ENCODE peak calls at places on chromosomes 16 and 17, in eight cellular contexts. P is tibial nerve; W is CD8-positive, alpha-beta T cell; T is pancreas; F is IMR-90; E is PC-9; Z is left ventricle myocardium inferior; H is fibroblast of lung. I is an unnamed sample. For H3K27me3, the result is how much of the 10 kb centered on the place peaks cover.

GRCh38 chr16:87550510-87550961 is 51.8 kb upstream of the JPH3 start:
- DNase-seq in T (peak), W (peak), H (no peak), P (no peak), E (peak), F (no peak), Z (peak), I (no peak)

GRCh38 chr16:77307764-77308561 is 108.8 kb downstream of the SYCE1L start:
- DNase-seq in E (no peak), Z (no peak), P (no peak), W (no peak), T (no peak), H (peak), F (peak), I (peak)

GRCh38 chr16:50467943-50468748 is 80.0 kb upstream of the NKD1 start:
- DNase-seq in T (peak), H (peak), W (no peak), Z (no peak), F (no peak), P (no peak), E (no peak), I (peak)

GRCh38 chr16:46620265-46621005 is 744 bp downstream of the SHCBP1 start:
- DNase-seq in Z (no peak), W (no peak), H (peak), T (no peak), E (no peak), P (no peak), F (no peak), I (peak)

GRCh38 chr16:89018605-89019158 is 41.7 kb upstream of the CBFA2T3 start:
- DNase-seq in E (no peak), T (peak), Z (peak), W (no peak), H (no peak), P (no peak), F (no peak), I (no peak)

GRCh38 chr17:45221081-45221996 is at the start of gene FMNL1:
- DNase-seq in F (no peak), H (no peak), T (no peak), P (no peak), Z (peak), E (no peak), W (peak), I (no peak)

GRCh38 chr16:25013049-25013448 is 2.1 kb downstream of the ARHGAP17 start:
- DNase-seq in W (no peak), H (no peak), E (no peak), F (no peak), P (no peak), T (no peak), Z (no peak), I (no peak)

GRCh38 chr17:82315703-82316358 is 1.6 kb downstream of the CD7 start:
- DNase-seq in T (no peak), P (no peak), H (no peak), W (peak), E (no peak), Z (no peak), F (no peak), I (no peak)

GRCh38 chr17:43578699-43579569 is 32.8 kb upstream of the ETV4 start:
- DNase-seq in P (no peak), W (peak), T (no peak), E (peak), Z (no peak), F (peak), H (peak), I (peak)

GRCh38 chr17:67663445-67663844 is 54.3 kb upstream of the NOL11 start:
- DNase-seq in P (no peak), H (no peak), T (no peak), Z (no peak), E (no peak), F (no peak), W (no peak), I (no peak)

GRCh38 chr17:8870406-8871040 is 3.0 kb upstream of the PIK3R6 start:
- DNase-seq in W (no peak), Z (no peak), T (no peak), E (no peak), P (no peak), H (no peak), F (no peak), I (no peak)

GRCh38 chr16:576823-577201 is 7.0 kb downstream of the PIGQ start:
- DNase-seq in W (no peak), H (no peak), P (no peak), T (no peak), F (no peak), E (no peak), Z (no peak), I (no peak)
- TF ChIP-seq CTCF in W (no peak), H (no peak), P (no peak), T (no peak), F (peak), E (no peak), Z (no peak), I (no peak)

DNA sequence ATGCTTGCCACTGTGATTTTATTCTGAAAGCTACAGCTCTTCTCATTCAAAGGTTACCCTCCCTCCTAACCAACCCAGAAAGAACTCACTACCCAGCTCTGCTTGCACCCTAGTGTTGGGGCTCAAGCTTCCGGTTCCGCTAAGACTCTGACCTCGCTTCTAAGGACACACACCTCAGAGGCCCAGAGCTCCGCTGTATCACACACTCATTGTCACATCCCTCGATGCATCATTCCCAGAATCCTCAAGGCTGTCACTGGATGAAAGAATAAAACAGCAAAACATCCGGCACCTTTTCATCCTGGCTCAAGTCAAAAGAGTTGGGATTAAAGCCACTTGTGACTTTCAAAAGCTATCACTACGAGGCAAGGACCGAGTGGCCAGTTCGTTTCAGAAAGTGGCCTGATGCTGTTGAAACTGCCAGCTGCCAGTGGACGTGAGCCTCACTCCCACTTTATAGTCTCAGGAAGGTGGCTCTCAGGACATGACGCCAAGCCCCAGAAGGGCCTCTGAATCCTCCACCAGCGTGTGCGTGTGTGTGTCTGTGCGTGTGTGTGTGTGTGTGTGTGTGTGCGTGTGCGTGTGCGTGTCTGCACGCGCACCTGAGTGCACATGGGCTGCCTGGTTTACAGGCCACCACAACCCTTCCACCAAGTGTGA is 29.0 kb downstream of the ZFHX3 start:
- DNase-seq in P (no peak), Z (no peak), H (no peak), W (no peak), E (no peak), F (no peak), T (no peak), I (no peak)
- H3K4me3 ChIP-seq in P (no peak), Z (no peak), H (no peak), W (no peak), E (no peak), F (no peak), T (no peak), I (no peak)

DNA sequence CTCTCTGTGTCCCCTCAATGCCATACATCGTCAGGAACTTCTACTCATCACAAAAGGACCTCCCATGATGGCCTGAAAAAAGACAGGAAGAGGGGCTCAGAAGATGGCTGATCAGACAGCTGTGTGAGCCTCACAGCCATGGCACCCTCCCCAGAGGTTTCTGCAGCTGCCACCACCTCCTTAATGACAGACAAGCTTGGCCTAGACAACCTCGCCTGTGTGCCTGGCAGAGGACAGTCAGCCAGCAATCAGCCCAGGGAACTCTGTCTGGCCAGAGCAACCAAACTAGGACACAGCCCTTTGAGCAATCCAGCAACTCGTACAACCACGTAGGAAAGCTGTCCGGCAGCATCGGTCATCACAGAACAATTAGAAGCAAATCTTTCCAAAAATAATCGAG is 54.2 kb upstream of the MED9 start:
- DNase-seq in E (no peak), W (no peak), P (no peak), Z (peak), H (no peak), F (no peak), T (no peak), I (no peak)
- H3K27me3 ChIP-seq in E (under half), W (under half), P (under half), Z (under half), H (under half), F (under half), T (under half), I (under half)

GRCh38 chr17:27343972-27344607 is 50.2 kb downstream of the WSB1 start:
- DNase-seq in T (no peak), F (no peak), Z (no peak), E (no peak), P (no peak), H (peak), W (no peak), I (no peak)

GRCh38 chr17:27348196-27348595 is 54.3 kb downstream of the WSB1 start:
- DNase-seq in W (no peak), E (no peak), P (no peak), T (no peak), H (no peak), Z (no peak), F (no peak), I (no peak)

GRCh38 chr17:27345141-27345904 is 51.4 kb downstream of the WSB1 start:
- DNase-seq in E (no peak), H (peak), Z (no peak), F (peak), P (no peak), T (no peak), W (no peak), I (no peak)

GRCh38 chr17:27343294-27343693 is 49.4 kb downstream of the WSB1 start:
- DNase-seq in W (no peak), P (no peak), H (no peak), F (no peak), E (no peak), T (no peak), Z (no peak), I (no peak)

DNA sequence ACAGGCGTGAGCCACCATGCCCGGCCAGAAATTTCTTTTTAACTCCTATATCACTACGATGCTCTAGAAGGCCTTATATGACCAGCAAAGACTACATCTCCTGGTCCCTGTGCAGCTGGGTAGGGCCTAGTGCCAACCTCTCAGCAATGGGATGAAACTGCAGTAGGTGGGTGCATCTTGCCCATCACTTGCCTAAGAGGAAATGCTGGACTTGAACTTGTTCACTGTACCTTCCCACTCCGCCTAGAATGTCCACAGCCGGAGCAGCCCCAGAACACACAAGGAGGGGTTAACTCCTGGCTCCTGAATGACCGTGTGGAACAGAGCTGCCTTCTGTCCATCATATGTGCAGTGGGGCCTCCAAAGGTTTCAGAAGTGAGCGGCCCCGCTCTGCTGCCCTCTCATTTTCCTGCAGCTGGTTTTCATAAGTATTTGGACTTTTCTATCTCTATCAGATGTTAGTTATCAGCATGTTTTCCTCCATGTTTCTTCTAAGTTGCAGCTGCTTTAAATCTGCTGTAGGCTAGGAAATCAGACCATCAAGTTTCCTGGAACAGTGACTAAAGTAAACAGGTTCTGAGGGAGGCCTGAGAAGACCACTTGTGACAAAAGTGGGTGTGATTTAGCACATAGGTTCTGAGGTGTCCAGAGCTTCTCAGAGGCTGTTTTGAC is 52.5 kb downstream of the WSB1 start:
- DNase-seq in T (no peak), E (no peak), H (no peak), P (no peak), Z (no peak), F (no peak), W (no peak), I (no peak)
- TF ChIP-seq CTCF in T (no peak), E (no peak), H (no peak), P (no peak), Z (no peak), F (no peak), W (no peak), I (no peak)

GRCh38 chr16:64907844-64908243 is 214.0 kb downstream of the CDH11 start:
- DNase-seq in P (no peak), Z (no peak), W (no peak), E (no peak), F (peak), T (no peak), H (peak), I (peak)

DNA sequence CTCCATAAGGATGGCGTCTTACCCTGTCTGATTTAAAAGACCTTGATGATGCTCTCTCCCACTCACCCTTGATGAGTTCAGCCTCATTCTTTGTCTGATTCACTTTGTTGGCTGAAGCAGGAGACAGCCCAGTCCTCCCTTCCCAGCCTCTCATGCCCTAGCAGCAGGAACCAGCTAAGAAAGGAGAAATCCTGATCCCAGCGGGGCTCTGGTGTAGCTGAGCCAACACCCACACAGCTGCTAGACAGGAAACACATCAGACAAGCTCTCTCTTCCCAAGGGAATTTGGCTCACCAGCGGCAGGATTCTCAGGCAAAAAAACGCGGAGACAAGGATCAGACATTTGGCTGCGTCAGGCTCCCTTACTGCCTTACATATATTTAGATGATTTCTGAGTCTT is 211.5 kb downstream of the CDH11 start:
- DNase-seq in E (no peak), H (peak), T (no peak), Z (peak), W (no peak), P (no peak), F (peak), I (peak)
- H3K4me3 ChIP-seq in E (no peak), H (no peak), T (no peak), Z (no peak), W (no peak), P (no peak), F (no peak), I (no peak)

GRCh38 chr17:75552847-75553552 is 27.5 kb downstream of the LLGL2 start:
- DNase-seq in Z (no peak), F (peak), H (peak), W (no peak), P (no peak), E (no peak), T (no peak), I (no peak)
- H3K27me3 ChIP-seq in Z (under half), F (under half), H (under half), W (under half), P (under half), E (under half), T (under half), I (under half)

GRCh38 chr16:81443688-81444447 is 740 bp upstream of the CMIP start:
- DNase-seq in P (no peak), W (no peak), H (no peak), Z (peak), E (no peak), F (no peak), T (peak), I (no peak)

GRCh38 chr16:81445926-81446317 is 1.3 kb downstream of the CMIP start:
- DNase-seq in H (no peak), Z (no peak), W (no peak), E (no peak), P (no peak), T (no peak), F (no peak), I (no peak)

GRCh38 chr16:81444448-81445121 is at the start of gene CMIP:
- DNase-seq in Z (peak), E (peak), F (peak), H (peak), W (peak), P (peak), T (peak), I (peak)

GRCh38 chr16:81446318-81447275 is 2.0 kb downstream of the CMIP start:
- DNase-seq in H (peak), W (peak), T (no peak), E (peak), Z (no peak), F (peak), P (no peak), I (no peak)

DNA sequence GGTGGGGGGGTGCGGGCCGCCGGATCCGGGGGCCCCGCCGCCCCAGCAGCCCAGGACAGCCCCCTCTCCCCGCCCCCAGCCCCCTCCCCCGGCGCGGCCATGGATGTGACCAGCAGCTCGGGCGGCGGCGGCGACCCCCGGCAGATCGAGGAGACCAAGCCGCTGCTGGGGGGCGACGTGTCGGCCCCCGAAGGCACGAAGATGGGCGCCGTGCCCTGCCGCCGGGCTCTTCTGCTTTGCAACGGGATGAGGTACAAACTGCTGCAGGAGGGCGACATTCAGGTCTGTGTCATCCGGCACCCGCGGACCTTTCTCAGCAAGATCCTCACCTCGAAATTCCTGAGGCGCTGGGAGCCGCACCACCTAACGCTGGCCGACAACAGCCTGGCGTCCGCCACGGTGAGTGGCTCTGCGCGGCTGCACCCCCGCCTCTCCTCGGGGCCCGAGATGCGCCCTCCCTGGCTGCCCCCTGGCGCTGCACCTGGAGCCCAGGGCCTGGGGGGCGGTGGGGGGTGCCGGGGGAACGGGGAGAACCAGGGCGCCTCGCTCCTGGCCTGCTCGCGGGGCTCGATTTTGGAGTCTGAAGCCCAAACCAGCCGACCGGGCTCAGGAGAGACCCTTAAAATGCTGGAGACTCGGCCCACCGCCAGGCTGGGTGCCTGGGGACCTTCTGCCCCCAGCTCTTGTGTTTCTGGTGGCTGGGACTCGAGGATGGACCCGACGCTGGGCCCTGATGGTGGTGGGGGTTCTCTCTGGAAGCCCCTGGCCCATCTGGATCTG is 725 bp downstream of the CMIP start:
- DNase-seq in F (peak), W (peak), Z (no peak), H (peak), T (peak), E (peak), P (no peak), I (no peak)
- TF ChIP-seq CTCF in F (peak), W (no peak), Z (peak), H (no peak), T (no peak), E (no peak), P (no peak), I (peak)

GRCh38 chr16:8866118-8866883 is 2.5 kb downstream of the CARHSP1 start:
- DNase-seq in T (no peak), Z (peak), P (peak), W (no peak), H (peak), F (no peak), E (no peak), I (no peak)
- H3K4me3 ChIP-seq in T (peak), Z (peak), P (peak), W (no peak), H (peak), F (peak), E (no peak), I (peak)